ENCODE peak calls at places on chromosome 14, in four cellular contexts. R, C, O and Y are unnamed samples.

GRCh38 chr14:99518441-99519346 is 37.5 kb downstream of the CCNK start:
- DNase-seq in O (peak; percentile 86), R (peak; percentile 59), C (peak; percentile 69), Y (peak; percentile 48)

GRCh38 chr14:75720828-75721227 is 59.8 kb downstream of the TTLL5 start:
- DNase-seq in C (no peak), O (no peak), R (peak; percentile 87), Y (no peak)

GRCh38 chr14:72745991-72746980 is 147.6 kb downstream of the DPF3 start:
- DNase-seq in O (peak; percentile 63), C (no peak), R (peak; percentile 72), Y (peak; percentile 37)

GRCh38 chr14:55139696-55140509 is 10.9 kb downstream of the LGALS3 start:
- DNase-seq in C (no peak), R (no peak), O (no peak), Y (no peak)

GRCh38 chr14:68042591-68043210 is 223.1 kb downstream of the RAD51B start:
- DNase-seq in C (no peak), O (no peak), R (no peak), Y (no peak)

GRCh38 chr14:78697341-78697740 is 527.2 kb downstream of the NRXN3 start:
- DNase-seq in C (no peak), O (no peak), R (peak; percentile 22), Y (peak; percentile 25)

GRCh38 chr14:99681101-99681831 is 2.8 kb upstream of the CYP46A1 start:
- DNase-seq in C (no peak), O (no peak), R (no peak), Y (no peak)

GRCh38 chr14:104773505-104774452 is 20.8 kb downstream of the SIVA1 start:
- DNase-seq in C (no peak), R (no peak), O (no peak), Y (peak; percentile 12)

GRCh38 chr14:41859336-41859735 is 252.7 kb downstream of the LRFN5 start:
- DNase-seq in R (peak; percentile 45), C (no peak), O (no peak), Y (no peak)

GRCh38 chr14:73755434-73756014 is 41.3 kb upstream of the PNMA1 start:
- DNase-seq in R (no peak), O (no peak), C (no peak), Y (peak; percentile 82)

GRCh38 chr14:100065161-100065871 is at the start of gene EVL:
- DNase-seq in O (no peak), C (peak; percentile 68), R (no peak), Y (peak; percentile 25)

GRCh38 chr14:75657331-75657730 is 3.3 kb downstream of the ERG28 start:
- DNase-seq in O (no peak), R (peak; percentile 71), C (no peak), Y (no peak)